ENCODE peak calls at places on chromosomes 4 and X, in five cellular contexts. Y is spleen, U is tibial nerve, L is right lobe of liver, X is adrenal gland. F is an unnamed sample.

GRCh38 chr4:24651266-24651665 is 66.9 kb upstream of the DHX15 start:
- DNase-seq in Y (no peak), X (no peak), L (no peak), U (no peak), F (no peak)

GRCh38 chrX:119238557-119238956 is 2.5 kb downstream of the PGRMC1 start:
- DNase-seq in X (no peak), U (no peak), L (no peak), Y (no peak), F (peak)

GRCh38 chr4:67035501-67035900 is 509.8 kb downstream of the CENPC start:
- DNase-seq in X (no peak), Y (no peak), U (no peak), L (no peak), F (peak)

GRCh38 chr4:25982962-25983361 is 68.9 kb downstream of the SMIM20 start:
- DNase-seq in Y (no peak), X (peak), U (no peak), L (no peak), F (no peak)

GRCh38 chrX:18668059-18668458 is 3.8 kb downstream of the RS1 start:
- DNase-seq in L (no peak), U (no peak), Y (no peak), X (no peak), F (no peak)

GRCh38 chr4:150381671-150382427 is 200.1 kb upstream of the MAB21L2 start:
- DNase-seq in Y (no peak), L (no peak), U (no peak), X (no peak), F (no peak)

GRCh38 chr4:7124643-7125442 is 57.0 kb upstream of the GRPEL1 start:
- DNase-seq in U (peak), X (peak), L (peak), Y (no peak), F (no peak)

GRCh38 chrX:16714504-16714903 is 2.0 kb upstream of the CTPS2 start:
- DNase-seq in Y (no peak), X (no peak), U (no peak), L (no peak), F (no peak)

GRCh38 chr4:141636077-141636770 is at the start of gene IL15:
- DNase-seq in Y (peak), L (peak), X (peak), U (peak), F (peak)

GRCh38 chr4:161850631-161851030 is 313.2 kb downstream of the FSTL5 start:
- DNase-seq in Y (no peak), U (no peak), L (no peak), X (no peak), F (no peak)

DNA sequence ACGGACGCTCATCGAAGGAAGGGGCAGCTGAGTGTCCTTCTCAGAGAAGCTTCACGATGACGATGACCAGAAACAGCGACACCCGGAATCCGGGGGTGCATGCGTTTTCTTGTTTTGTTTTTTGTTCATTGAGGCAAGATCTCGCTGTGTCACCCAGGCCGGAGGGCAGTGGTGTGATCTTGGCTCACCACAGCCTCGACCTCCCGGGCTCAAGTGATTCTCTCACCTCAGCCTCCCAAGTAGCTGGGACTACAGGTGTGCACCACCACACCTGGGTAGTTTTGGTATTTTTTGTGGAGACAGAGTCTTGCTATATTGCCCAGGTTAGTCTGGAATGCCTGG is 19.8 kb downstream of the DGKQ start:
- DNase-seq in Y (no peak), L (no peak), X (no peak), U (no peak), F (no peak)
- TF ChIP-seq POLR2A in Y (no peak), L (no peak), X (no peak), U (no peak), F (no peak)

DNA sequence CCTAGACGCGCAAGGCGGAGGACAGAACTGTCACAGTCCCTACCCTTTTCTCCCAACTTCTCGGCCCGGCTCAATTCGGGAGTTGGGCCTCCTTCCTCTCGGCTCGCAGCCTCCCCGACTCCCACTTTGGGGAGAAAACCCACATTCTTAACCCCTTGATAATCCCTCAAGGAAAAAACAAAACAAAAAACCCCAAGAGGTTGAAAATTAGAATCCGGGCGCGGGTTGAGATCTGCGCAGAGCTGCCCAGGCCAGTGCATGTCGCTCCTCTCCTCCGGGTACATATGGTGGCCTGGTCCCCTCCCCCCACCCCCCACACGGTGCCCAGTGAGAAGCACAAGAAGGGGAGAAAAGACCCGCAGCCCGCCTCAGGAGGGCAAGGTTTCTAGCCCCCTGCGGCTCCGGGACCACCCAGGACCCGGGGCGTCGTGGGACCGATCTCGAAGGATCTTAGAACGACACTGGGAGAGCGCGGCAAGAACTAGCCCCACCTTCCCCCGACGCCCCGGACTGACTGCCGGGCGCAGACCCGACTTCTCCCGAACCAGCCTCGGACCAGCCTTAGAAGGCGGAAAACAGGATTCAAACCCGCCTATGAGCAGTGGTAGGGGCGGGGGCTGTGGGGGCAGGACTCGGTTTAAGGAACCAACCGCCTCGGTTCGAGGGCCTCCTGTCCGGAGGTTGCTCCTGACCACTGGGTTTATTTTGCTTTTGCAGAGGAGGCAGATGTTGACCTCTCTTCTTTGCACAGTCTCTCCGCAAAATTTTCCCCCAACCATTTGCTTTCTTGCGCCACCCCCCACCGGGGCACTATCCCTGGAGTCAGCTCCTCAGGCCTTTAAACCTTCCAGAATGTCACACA is 2.5 kb upstream of the PDGFRA start:
- DNase-seq in X (peak), L (peak), Y (peak), U (peak), F (no peak)
- TF ChIP-seq POLR2A in X (no peak), L (peak), Y (no peak), U (peak), F (no peak)

GRCh38 chr4:40055873-40056721 is 553 bp upstream of the N4BP2 start:
- DNase-seq in U (peak), X (peak), L (peak), Y (peak), F (peak)
- TF ChIP-seq POLR2A in U (peak), X (peak), L (peak), Y (peak), F (peak)

DNA sequence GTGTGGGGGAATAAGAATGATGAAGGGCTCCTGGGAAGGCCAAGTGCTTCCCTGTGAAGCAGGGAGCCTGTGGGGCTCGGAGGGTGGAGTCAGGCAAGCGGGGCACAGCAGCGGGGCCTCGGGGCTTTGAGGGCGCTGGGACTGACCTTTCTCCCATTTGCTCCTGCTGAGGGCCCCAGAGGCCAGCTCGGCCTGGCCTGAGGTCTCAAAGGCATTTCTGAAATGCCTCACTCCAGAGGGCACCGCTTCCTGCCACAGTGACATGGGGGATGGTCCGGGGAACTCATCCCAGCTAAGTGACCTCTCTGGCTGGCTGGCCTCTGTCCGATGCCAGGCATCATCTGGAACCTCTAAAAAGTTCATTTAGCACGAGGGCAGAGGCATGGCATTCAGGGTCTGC is 98.8 kb upstream of the STX18 start:
- DNase-seq in Y (no peak), U (no peak), X (no peak), L (no peak), F (no peak)
- TF ChIP-seq POLR2A in Y (no peak), U (no peak), X (no peak), L (no peak), F (no peak)

GRCh38 chr4:139740531-139741041 is 75.0 kb downstream of the MGST2 start:
- DNase-seq in U (peak), L (peak), X (peak), Y (no peak), F (peak)
- TF ChIP-seq POLR2A in U (no peak), L (no peak), X (no peak), Y (no peak), F (no peak)

GRCh38 chr4:109559983-109560686 is at the start of gene MCUB:
- DNase-seq in Y (peak), U (peak), X (peak), L (peak), F (peak)

GRCh38 chr4:109557433-109557832 is 2.6 kb upstream of the MCUB start:
- DNase-seq in U (no peak), X (no peak), L (no peak), Y (peak), F (no peak)

GRCh38 chr4:109559625-109559982 is 442 bp upstream of the MCUB start:
- DNase-seq in X (no peak), L (peak), U (peak), Y (peak), F (no peak)

GRCh38 chr4:109562457-109563237 is 2.6 kb downstream of the MCUB start:
- DNase-seq in L (no peak), U (no peak), X (no peak), Y (no peak), F (no peak)

DNA sequence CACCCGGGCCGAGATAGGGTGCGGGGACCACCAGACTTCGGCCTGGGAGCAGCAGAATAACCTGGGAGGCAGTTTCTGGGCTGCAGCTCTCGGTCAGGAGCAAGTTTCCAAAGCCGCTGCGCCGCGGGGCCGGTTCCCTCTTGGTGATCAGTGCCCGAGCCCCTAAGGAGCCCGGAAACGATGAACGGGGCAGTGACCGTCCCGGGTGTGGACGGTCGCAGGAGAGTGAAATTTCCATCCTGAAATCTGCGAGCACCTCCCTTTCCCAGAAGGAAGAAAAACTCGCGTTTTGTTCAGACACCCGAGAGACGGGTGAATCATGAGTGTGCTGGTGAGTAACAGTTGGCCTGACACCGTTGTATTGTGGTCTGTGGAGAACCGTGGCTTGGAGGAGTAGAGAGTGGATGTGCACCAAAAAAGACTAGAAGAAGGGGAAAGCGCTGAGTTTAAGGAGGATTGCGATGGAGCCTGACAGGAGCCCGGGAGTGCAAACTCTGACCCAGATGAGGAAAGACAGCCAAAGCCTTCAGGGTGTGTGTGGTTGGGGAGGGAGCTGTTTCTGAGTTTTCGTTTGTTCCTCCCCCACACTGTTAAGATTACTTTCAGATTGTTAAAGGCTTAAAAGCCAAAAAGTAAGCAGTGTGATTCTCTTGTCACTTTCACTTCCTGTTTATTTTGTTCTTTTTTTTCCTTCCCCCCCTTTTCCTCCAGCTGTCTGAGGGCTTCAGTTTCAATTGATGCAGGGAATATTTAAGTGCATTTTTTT is 824 bp downstream of the MCUB start:
- DNase-seq in U (peak), X (peak), L (peak), Y (no peak), F (peak)
- TF ChIP-seq POLR2A in U (no peak), X (no peak), L (no peak), Y (peak), F (no peak)

DNA sequence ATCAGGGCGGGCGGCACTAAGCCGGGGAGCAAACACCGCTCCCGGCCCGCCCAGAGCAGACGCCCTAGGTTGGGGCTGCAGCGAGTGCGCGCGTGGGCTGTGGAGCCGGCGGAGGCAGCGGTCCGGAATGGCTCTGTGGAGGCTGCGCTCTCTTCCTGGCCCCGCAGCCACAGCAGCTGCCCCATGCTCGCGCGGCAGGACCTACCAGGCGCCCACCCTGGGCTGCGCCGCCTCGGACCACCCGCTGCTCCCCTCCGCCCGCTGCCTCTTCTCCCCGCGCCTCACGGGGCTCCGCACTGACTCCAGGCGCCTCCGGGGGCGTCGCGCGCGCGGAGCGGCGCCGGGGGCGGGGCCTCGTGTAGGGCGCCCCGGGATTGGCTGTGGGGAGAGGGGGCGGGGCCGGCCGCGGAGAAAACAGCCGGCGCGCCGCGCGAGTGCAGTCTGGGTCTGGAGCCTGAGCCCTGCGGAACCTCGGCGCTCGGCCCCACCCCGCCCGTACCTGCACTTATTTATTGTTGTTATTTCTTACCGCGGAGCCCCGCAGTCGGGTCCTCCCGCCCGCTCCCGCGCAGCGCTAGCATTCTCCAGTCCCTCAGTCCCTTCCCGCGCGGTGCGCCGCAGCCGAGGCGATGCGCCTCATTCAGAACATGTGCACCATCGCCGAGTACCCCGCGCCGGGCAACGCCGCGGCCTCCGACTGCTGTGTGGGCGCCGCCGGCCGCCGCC is at the start of gene RASL11B:
- DNase-seq in X (peak), U (peak), Y (peak), L (peak), F (peak)
- TF ChIP-seq POLR2A in X (peak), U (peak), Y (peak), L (peak), F (no peak)

DNA sequence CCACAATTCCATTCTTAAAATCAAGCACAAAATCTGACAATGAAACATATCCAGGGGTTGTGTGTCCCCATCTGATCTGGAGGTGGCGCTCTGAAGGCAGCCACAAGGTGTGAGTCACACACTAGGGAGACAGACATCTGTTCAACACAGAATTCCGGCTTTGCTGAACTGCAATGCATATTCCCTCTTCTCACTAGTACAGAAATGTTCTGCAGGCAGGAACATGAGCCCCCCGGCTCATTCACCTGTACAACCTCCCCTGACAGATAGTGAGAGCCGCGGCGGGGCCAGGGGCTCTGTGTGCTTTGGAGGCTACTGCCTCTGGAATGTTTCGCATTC is 41.9 kb downstream of the WDR1 start:
- DNase-seq in U (no peak), L (no peak), X (peak), Y (no peak), F (no peak)
- TF ChIP-seq POLR2A in U (no peak), L (no peak), X (no peak), Y (no peak), F (no peak)

GRCh38 chr4:1873776-1874175 is 2.6 kb downstream of the NSD2 start:
- DNase-seq in U (no peak), Y (no peak), L (no peak), X (no peak), F (no peak)

GRCh38 chr4:1873291-1873690 is 2.1 kb downstream of the NSD2 start:
- DNase-seq in X (no peak), L (no peak), U (no peak), Y (no peak), F (peak)

GRCh38 chr4:1874207-1874606 is 3.0 kb downstream of the NSD2 start:
- DNase-seq in U (no peak), Y (no peak), X (no peak), L (no peak), F (no peak)

GRCh38 chr4:1871471-1872021 is 353 bp downstream of the NSD2 start:
- DNase-seq in L (no peak), Y (peak), X (no peak), U (no peak), F (peak)

GRCh38 chr4:1872918-1873269 is 1.7 kb downstream of the NSD2 start:
- DNase-seq in U (no peak), X (no peak), Y (no peak), L (no peak), F (peak)
- TF ChIP-seq POLR2A in U (no peak), X (no peak), Y (no peak), L (no peak), F (no peak)

F was measured in erythroblast.